ENCODE peak calls at places on chromosome 3, in six cellular contexts. K, X, C, A, S and R are unnamed samples.
A peak's percentile ranks its signal among the peaks of the same experiment; 100 is the strongest.

GRCh38 chr3:18372786-18373405 is 52.2 kb downstream of the SATB1 start:
- ATAC-seq in K (no peak), C (peak; percentile 93), X (no peak), S (no peak), A (peak; percentile 62), R (no peak)

GRCh38 chr3:16338124-16338523 is 73.1 kb downstream of the OXNAD1 start:
- ATAC-seq in K (no peak), C (peak; percentile 90), A (peak; percentile 86), S (peak; percentile 61), X (no peak), R (peak; percentile 25)

GRCh38 chr3:104460477-104461406 is 906.0 kb upstream of the ALCAM start:
- ATAC-seq in S (no peak), C (no peak), A (no peak), K (no peak), X (peak; percentile 38), R (no peak)

GRCh38 chr3:174541708-174542107 is 317.4 kb upstream of the NAALADL2 start:
- ATAC-seq in C (no peak), K (no peak), X (no peak), S (no peak), A (no peak), R (no peak)

GRCh38 chr3:97772926-97773325 is 8.4 kb downstream of the ARL6 start:
- ATAC-seq in C (no peak), X (no peak), A (no peak), K (no peak), S (no peak), R (no peak)

GRCh38 chr3:177514341-177515193 is 317.3 kb upstream of the TBL1XR1 start:
- ATAC-seq in A (no peak), K (no peak), C (no peak), X (no peak), S (no peak), R (no peak)

GRCh38 chr3:119184808-119185690 is 11.7 kb downstream of the UPK1B start:
- ATAC-seq in C (no peak), X (peak; percentile 86), A (peak; percentile 40), S (no peak), K (no peak), R (peak; percentile 80)

GRCh38 chr3:11724615-11725339 is 81.1 kb upstream of the VGLL4 start:
- ATAC-seq in C (no peak), S (no peak), X (no peak), A (no peak), K (no peak), R (no peak)

GRCh38 chr3:190699784-190700183 is 162.7 kb downstream of the GMNC start:
- ATAC-seq in S (no peak), C (no peak), A (no peak), K (no peak), X (no peak), R (no peak)

GRCh38 chr3:156160653-156161052 is 40.3 kb downstream of the KCNAB1 start:
- ATAC-seq in C (peak; percentile 61), S (no peak), A (no peak), X (no peak), K (no peak), R (no peak)

GRCh38 chr3:72973786-72974185 is 22.8 kb upstream of the PPP4R2 start:
- ATAC-seq in X (no peak), K (no peak), S (no peak), C (no peak), A (no peak), R (peak; percentile 59)

GRCh38 chr3:172129534-172129867 is 90.1 kb downstream of the FNDC3B start:
- ATAC-seq in C (no peak), S (no peak), A (no peak), X (no peak), K (peak; percentile 33), R (no peak)

GRCh38 chr3:107599755-107600122 is 77.0 kb downstream of the BBX start:
- ATAC-seq in K (no peak), S (no peak), C (no peak), A (no peak), X (no peak), R (no peak)

GRCh38 chr3:27110020-27110419 is 259.2 kb downstream of the NEK10 start:
- ATAC-seq in A (no peak), C (no peak), X (no peak), K (no peak), S (no peak), R (no peak)

GRCh38 chr3:67641451-67641850 is 13.0 kb downstream of the SUCLG2 start:
- ATAC-seq in X (no peak), A (peak; percentile 78), K (no peak), C (no peak), S (no peak), R (no peak)

GRCh38 chr3:118760611-118761606 is 273.7 kb downstream of the IGSF11 start:
- ATAC-seq in C (no peak), X (no peak), A (no peak), K (no peak), S (no peak), R (no peak)

GRCh38 chr3:38374221-38374620 is 27.6 kb downstream of the XYLB start:
- ATAC-seq in S (no peak), C (peak; percentile 86), K (no peak), X (no peak), A (peak; percentile 74), R (no peak)

GRCh38 chr3:140898340-140899180 is 43.1 kb upstream of the SLC25A36 start:
- ATAC-seq in X (peak; percentile 71), S (peak; percentile 36), C (peak; percentile 56), A (peak; percentile 20), K (peak; percentile 48), R (peak; percentile 55)

GRCh38 chr3:166388321-166388720 is 551.1 kb upstream of the BCHE start:
- ATAC-seq in C (no peak), S (no peak), K (no peak), X (no peak), A (no peak), R (no peak)

GRCh38 chr3:193240436-193240849 is 579 bp upstream of the PLAAT1 start:
- ATAC-seq in K (peak; percentile 3), C (no peak), A (no peak), S (peak; percentile 66), X (no peak), R (peak; percentile 58)

GRCh38 chr3:141115752-141116541 is 64.8 kb downstream of the SPSB4 start:
- ATAC-seq in K (peak; percentile 94), A (no peak), C (no peak), X (no peak), S (peak; percentile 91), R (no peak)

GRCh38 chr3:172152869-172153268 is 113.5 kb downstream of the FNDC3B start:
- ATAC-seq in K (peak; percentile 35), A (no peak), X (peak; percentile 8), C (no peak), S (peak; percentile 32), R (no peak)

GRCh38 chr3:169264711-169265110 is 398.8 kb downstream of the MECOM start:
- ATAC-seq in A (no peak), S (peak; percentile 87), C (no peak), X (peak; percentile 42), K (no peak), R (peak; percentile 45)

GRCh38 chr3:96169111-96169510 is 645.3 kb upstream of the EPHA6 start:
- ATAC-seq in K (peak; percentile 34), S (no peak), X (no peak), A (no peak), C (no peak), R (no peak)

GRCh38 chr3:194808709-194809108 is 123.0 kb downstream of the FAM43A start:
- ATAC-seq in S (no peak), K (no peak), A (no peak), C (no peak), X (peak; percentile 94), R (peak; percentile 91)

GRCh38 chr3:59006791-59007517 is 42.9 kb downstream of the CFAP20DC start:
- ATAC-seq in K (no peak), X (no peak), A (no peak), S (no peak), C (no peak), R (peak; percentile 93)

GRCh38 chr3:193614430-193614829 is 21.4 kb downstream of the OPA1 start:
- ATAC-seq in A (peak; percentile 96), C (peak; percentile 73), S (no peak), K (no peak), X (no peak), R (peak; percentile 48)

GRCh38 chr3:22922317-22922716 is 280.8 kb upstream of the UBE2E2 start:
- ATAC-seq in K (no peak), X (peak; percentile 36), A (no peak), C (no peak), S (no peak), R (no peak)